ENCODE peak calls at places on chromosome 2, in four cellular contexts. One of them, this sample, is unnamed.

GRCh38 chr2:234705108-234705507 is 208.2 kb upstream of the ARL4C start:
- DNase-seq in K562: no peak
- DNase-seq in GM12878: no peak
- DNase-seq in HL-60: no peak
- DNase-seq in this sample: no peak

GRCh38 chr2:226953826-226954225 is 118.0 kb downstream of the RHBDD1 start:
- DNase-seq in K562: no peak
- DNase-seq in GM12878: no peak
- DNase-seq in HL-60: no peak
- DNase-seq in this sample: no peak

GRCh38 chr2:145203931-145204330 is 684.0 kb upstream of the ZEB2 start:
- DNase-seq in K562: no peak
- DNase-seq in GM12878: no peak
- DNase-seq in HL-60: no peak
- DNase-seq in this sample: no peak

GRCh38 chr2:130342533-130343275 is at the start of gene IMP4:
- DNase-seq in K562: peak; percentile 93
- DNase-seq in GM12878: peak; percentile 99
- DNase-seq in HL-60: peak; percentile 99
- DNase-seq in this sample: peak; percentile 79

GRCh38 chr2:45891719-45892118 is 240.2 kb downstream of the PRKCE start:
- DNase-seq in K562: no peak
- DNase-seq in GM12878: no peak
- DNase-seq in HL-60: no peak
- DNase-seq in this sample: no peak

GRCh38 chr2:180257247-180257646 is 250.2 kb upstream of the CWC22 start:
- DNase-seq in K562: no peak
- DNase-seq in GM12878: no peak
- DNase-seq in HL-60: no peak
- DNase-seq in this sample: no peak

GRCh38 chr2:133342283-133342895 is 225.9 kb downstream of the NCKAP5 start:
- DNase-seq in K562: no peak
- DNase-seq in GM12878: no peak
- DNase-seq in HL-60: no peak
- DNase-seq in this sample: no peak

GRCh38 chr2:210954508-210954907 is 398.1 kb downstream of the CPS1 start:
- DNase-seq in K562: no peak
- DNase-seq in GM12878: no peak
- DNase-seq in HL-60: no peak
- DNase-seq in this sample: no peak

GRCh38 chr2:157898591-157898996 is 22.5 kb upstream of the ACVR1 start:
- DNase-seq in K562: peak; percentile 75
- DNase-seq in GM12878: no peak
- DNase-seq in HL-60: no peak
- DNase-seq in this sample: no peak

GRCh38 chr2:164569334-164569733 is 51.9 kb downstream of the GRB14 start:
- DNase-seq in K562: no peak
- DNase-seq in GM12878: no peak
- DNase-seq in HL-60: no peak
- DNase-seq in this sample: no peak

GRCh38 chr2:47232738-47233415 is 77.8 kb upstream of the STPG4 start:
- DNase-seq in K562: no peak
- DNase-seq in GM12878: no peak
- DNase-seq in HL-60: no peak
- DNase-seq in this sample: no peak

GRCh38 chr2:84713441-84713840 is 167.4 kb downstream of the TRABD2A start:
- DNase-seq in K562: no peak
- DNase-seq in GM12878: no peak
- DNase-seq in HL-60: no peak
- DNase-seq in this sample: no peak

GRCh38 chr2:84487298-84487996 is 28.4 kb upstream of the SUCLG1 start:
- DNase-seq in K562: no peak
- DNase-seq in GM12878: no peak
- DNase-seq in HL-60: no peak
- DNase-seq in this sample: no peak

GRCh38 chr2:197159681-197160211 is 150.8 kb downstream of the ANKRD44 start:
- DNase-seq in K562: no peak
- DNase-seq in GM12878: no peak
- DNase-seq in HL-60: no peak
- DNase-seq in this sample: no peak

GRCh38 chr2:241052677-241053360 is 49.3 kb downstream of the MTERF4 start:
- DNase-seq in K562: no peak
- DNase-seq in GM12878: no peak
- DNase-seq in HL-60: no peak
- DNase-seq in this sample: no peak

GRCh38 chr2:49832555-49832954 is 678.2 kb upstream of the FSHR start:
- DNase-seq in K562: no peak
- DNase-seq in GM12878: no peak
- DNase-seq in HL-60: no peak
- DNase-seq in this sample: no peak

GRCh38 chr2:128317186-128317897 is 1.3 kb downstream of the HS6ST1 start:
- DNase-seq in K562: no peak
- DNase-seq in GM12878: peak; percentile 11
- DNase-seq in HL-60: no peak
- DNase-seq in this sample: peak; percentile 71

GRCh38 chr2:8413589-8414135 is 268.2 kb upstream of the ID2 start:
- DNase-seq in K562: no peak
- DNase-seq in GM12878: no peak
- DNase-seq in HL-60: peak; percentile 57
- DNase-seq in this sample: no peak

GRCh38 chr2:234110219-234110618 is 59.7 kb downstream of the SPP2 start:
- DNase-seq in K562: no peak
- DNase-seq in GM12878: no peak
- DNase-seq in HL-60: no peak
- DNase-seq in this sample: no peak

GRCh38 chr2:77104554-77104953 is 417.6 kb downstream of the LRRTM4 start:
- DNase-seq in K562: no peak
- DNase-seq in GM12878: no peak
- DNase-seq in HL-60: no peak
- DNase-seq in this sample: no peak

GRCh38 chr2:158713523-158714138 is 81.5 kb upstream of the DAPL1 start:
- DNase-seq in K562: no peak
- DNase-seq in GM12878: no peak
- DNase-seq in HL-60: no peak
- DNase-seq in this sample: no peak

GRCh38 chr2:8148260-8148880 is 533.5 kb upstream of the ID2 start:
- DNase-seq in K562: no peak
- DNase-seq in GM12878: no peak
- DNase-seq in HL-60: no peak
- DNase-seq in this sample: no peak

GRCh38 chr2:134119672-134120159 is 134.2 kb upstream of the MGAT5 start:
- DNase-seq in K562: peak; percentile 90
- DNase-seq in GM12878: no peak
- DNase-seq in HL-60: peak; percentile 68
- DNase-seq in this sample: peak; percentile 68

GRCh38 chr2:106745468-106745867 is 140.5 kb downstream of the ST6GAL2 start:
- DNase-seq in K562: no peak
- DNase-seq in GM12878: no peak
- DNase-seq in HL-60: no peak
- DNase-seq in this sample: no peak

GRCh38 chr2:218405365-218406208 is 5.9 kb downstream of the CTDSP1 start:
- DNase-seq in K562: no peak
- DNase-seq in GM12878: no peak
- DNase-seq in HL-60: no peak
- DNase-seq in this sample: peak; percentile 44

GRCh38 chr2:174158003-174158402 is 90.3 kb downstream of the OLA1 start:
- DNase-seq in K562: peak; percentile 67
- DNase-seq in GM12878: peak; percentile 16
- DNase-seq in HL-60: no peak
- DNase-seq in this sample: peak; percentile 14

GRCh38 chr2:43219383-43220228 is 6.8 kb downstream of the ZFP36L2 start:
- DNase-seq in K562: peak; percentile 94
- DNase-seq in GM12878: peak; percentile 80
- DNase-seq in HL-60: peak; percentile 94
- DNase-seq in this sample: peak; percentile 72

GRCh38 chr2:144015036-144015435 is 504.9 kb downstream of the ZEB2 start:
- DNase-seq in K562: no peak
- DNase-seq in GM12878: no peak
- DNase-seq in HL-60: no peak
- DNase-seq in this sample: no peak

GRCh38 chr2:240463866-240464481 is 28.5 kb downstream of the GPC1 start:
- DNase-seq in K562: no peak
- DNase-seq in GM12878: no peak
- DNase-seq in HL-60: no peak
- DNase-seq in this sample: no peak

GRCh38 chr2:138090330-138090729 is 126.1 kb downstream of the HNMT start:
- DNase-seq in K562: peak; percentile 71
- DNase-seq in GM12878: no peak
- DNase-seq in HL-60: no peak
- DNase-seq in this sample: peak; percentile 14

GRCh38 chr2:218813771-218814460 is 17.7 kb downstream of the PRKAG3 start:
- DNase-seq in K562: no peak
- DNase-seq in GM12878: no peak
- DNase-seq in HL-60: no peak
- DNase-seq in this sample: no peak

GRCh38 chr2:37874470-37874869 is 50.6 kb upstream of the RMDN2 start:
- DNase-seq in K562: no peak
- DNase-seq in GM12878: no peak
- DNase-seq in HL-60: no peak
- DNase-seq in this sample: no peak

GRCh38 chr2:187986392-187987105 is 305.1 kb upstream of the GULP1 start:
- DNase-seq in K562: no peak
- DNase-seq in GM12878: no peak
- DNase-seq in HL-60: no peak
- DNase-seq in this sample: no peak

GRCh38 chr2:27184115-27184514 is 27.7 kb upstream of the ATRAID start:
- DNase-seq in K562: no peak
- DNase-seq in GM12878: no peak
- DNase-seq in HL-60: no peak
- DNase-seq in this sample: no peak

GRCh38 chr2:114442545-114442944 is at the start of gene DPP10:
- DNase-seq in K562: no peak
- DNase-seq in GM12878: no peak
- DNase-seq in HL-60: no peak
- DNase-seq in this sample: no peak

GRCh38 chr2:80854831-80855230 is 550.3 kb upstream of the LRRTM1 start:
- DNase-seq in K562: no peak
- DNase-seq in GM12878: no peak
- DNase-seq in HL-60: no peak
- DNase-seq in this sample: no peak

GRCh38 chr2:110106642-110107041 is 9.0 kb downstream of the MALL start:
- DNase-seq in K562: no peak
- DNase-seq in GM12878: no peak
- DNase-seq in HL-60: no peak
- DNase-seq in this sample: no peak

GRCh38 chr2:34627003-34627402 is 1027.9 kb upstream of the FAM98A start:
- DNase-seq in K562: no peak
- DNase-seq in GM12878: no peak
- DNase-seq in HL-60: no peak
- DNase-seq in this sample: no peak
- TF ChIP-seq SPI1 in K562: no peak
- TF ChIP-seq SPI1 in GM12878: no peak
- TF ChIP-seq SPI1 in HL-60: no peak
- TF ChIP-seq SPI1 in this sample: no peak

DNA sequence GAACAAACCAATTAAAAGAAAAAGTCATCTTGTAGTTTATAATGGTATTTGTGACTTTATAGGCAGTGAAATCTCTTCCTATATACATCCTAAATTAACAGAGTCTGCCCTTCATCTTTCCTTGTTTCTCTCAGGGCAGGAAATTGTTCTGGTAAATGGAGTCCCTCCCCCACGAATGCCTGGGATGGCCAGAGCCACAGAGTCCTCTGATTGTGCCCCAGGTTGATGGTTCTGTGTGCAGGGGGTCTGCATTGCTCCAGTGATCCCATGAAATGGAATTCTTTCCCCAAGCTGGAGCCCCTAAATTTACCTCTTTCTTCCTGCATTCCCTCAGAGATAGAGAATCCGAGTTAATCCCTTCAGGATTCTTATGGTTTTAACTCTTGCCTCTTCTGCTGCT is 155.5 kb downstream of the MTX2 start:
- DNase-seq in K562: no peak
- DNase-seq in GM12878: no peak
- DNase-seq in HL-60: no peak
- DNase-seq in this sample: no peak
- TF ChIP-seq SPI1 in K562: no peak
- TF ChIP-seq SPI1 in GM12878: no peak
- TF ChIP-seq SPI1 in HL-60: no peak
- TF ChIP-seq SPI1 in this sample: no peak

DNA sequence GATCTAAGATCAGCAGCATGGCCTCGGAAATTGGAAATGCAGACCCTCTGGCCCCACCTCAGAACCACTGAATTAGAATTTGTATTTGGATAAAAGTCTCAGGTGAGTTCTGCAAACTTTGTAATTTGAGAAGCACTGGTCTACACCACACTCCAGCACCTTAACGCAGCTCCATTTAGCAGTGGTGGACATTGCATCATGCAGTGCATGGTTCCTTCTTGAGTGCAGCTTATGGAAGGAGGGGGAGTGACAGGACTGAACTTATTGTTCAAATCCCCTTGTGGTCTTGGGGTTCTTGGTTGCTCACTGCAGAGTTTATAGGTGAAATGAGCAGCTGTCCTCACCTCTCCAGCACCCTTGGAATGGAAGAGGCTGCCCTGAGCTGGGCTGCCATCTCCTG is 17.4 kb upstream of the STEAP3 start:
- DNase-seq in K562: no peak
- DNase-seq in GM12878: no peak
- DNase-seq in HL-60: no peak
- DNase-seq in this sample: no peak
- TF ChIP-seq SPI1 in K562: no peak
- TF ChIP-seq SPI1 in GM12878: no peak
- TF ChIP-seq SPI1 in HL-60: no peak
- TF ChIP-seq SPI1 in this sample: no peak

DNA sequence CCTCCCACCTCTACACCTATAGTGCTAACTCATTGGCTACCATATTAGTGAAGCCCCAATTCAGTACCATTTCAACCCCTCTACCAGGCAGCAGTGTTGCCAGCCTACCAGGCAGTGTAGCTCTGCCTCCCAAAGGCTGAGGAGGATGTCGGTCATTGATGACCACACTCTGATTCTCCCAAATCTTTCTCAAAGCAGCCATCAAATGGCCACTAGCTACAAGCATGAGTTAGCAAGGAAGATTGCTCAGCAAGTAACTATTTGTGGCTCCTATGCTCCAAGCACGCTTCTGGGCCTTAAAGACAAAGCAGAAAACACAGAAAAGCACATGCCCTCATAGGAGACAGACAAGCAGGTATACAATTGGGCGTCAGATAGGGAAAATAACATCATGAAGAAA is 42.7 kb upstream of the AFF3 start:
- DNase-seq in K562: no peak
- DNase-seq in GM12878: no peak
- DNase-seq in HL-60: no peak
- DNase-seq in this sample: no peak
- TF ChIP-seq SPI1 in K562: no peak
- TF ChIP-seq SPI1 in GM12878: no peak
- TF ChIP-seq SPI1 in HL-60: no peak
- TF ChIP-seq SPI1 in this sample: no peak

This sample was measured in GM12891.